ENCODE peak calls at places on chromosome X, in six cellular contexts. O, Q, E, M, Y and G are unnamed samples.

GRCh38 chrX:120761810-120762209 is 113.9 kb downstream of the CT47B1 start:
- DNase-seq in O (peak; percentile 78), Y (no peak), M (no peak), E (no peak), Q (peak; percentile 71), G (no peak)

GRCh38 chrX:53280316-53280702 is 1.1 kb downstream of the IQSEC2 start:
- DNase-seq in O (no peak), E (no peak), M (no peak), Q (no peak), Y (no peak), G (no peak)

GRCh38 chrX:30309139-30309571 is at the start of gene NR0B1:
- DNase-seq in O (no peak), Y (no peak), E (no peak), Q (peak; percentile 4), M (peak; percentile 34), G (no peak)

GRCh38 chrX:7252013-7252610 is 104.2 kb upstream of the PUDP start:
- DNase-seq in M (no peak), Q (no peak), O (no peak), Y (peak; percentile 44), E (no peak), G (peak; percentile 8)

GRCh38 chrX:102516314-102516936 is at the start of gene TMSB15A:
- DNase-seq in E (peak; percentile 42), O (no peak), M (peak; percentile 87), Y (peak; percentile 66), Q (peak; percentile 48), G (peak; percentile 49)

GRCh38 chrX:2691543-2692220 is 587 bp downstream of the CD99 start:
- DNase-seq in M (no peak), Q (peak; percentile 62), O (no peak), Y (peak; percentile 71), E (peak; percentile 41), G (peak; percentile 29)

GRCh38 chrX:154310991-154311541 is 15.5 kb downstream of the TKTL1 start:
- DNase-seq in M (no peak), Y (no peak), E (no peak), O (no peak), Q (no peak), G (no peak)

GRCh38 chrX:112545051-112545450 is 134.7 kb downstream of the LHFPL1 start:
- DNase-seq in E (no peak), M (no peak), Q (no peak), Y (no peak), O (no peak), G (no peak)

GRCh38 chrX:22922961-22923360 is 76.8 kb upstream of the DDX53 start:
- DNase-seq in Y (no peak), O (no peak), E (no peak), M (no peak), Q (peak; percentile 92), G (no peak)

GRCh38 chrX:129755779-129756650 is 17.2 kb downstream of the XPNPEP2 start:
- DNase-seq in O (no peak), M (peak; percentile 73), Y (no peak), E (no peak), Q (no peak), G (peak; percentile 45)

GRCh38 chrX:50920132-50920531 is 9.6 kb downstream of the BMP15 start:
- DNase-seq in E (no peak), Y (no peak), Q (peak; percentile 18), M (no peak), O (no peak), G (no peak)

GRCh38 chrX:75131973-75132627 is 24.0 kb downstream of the ABCB7 start:
- DNase-seq in M (no peak), E (no peak), Y (no peak), O (no peak), Q (no peak), G (no peak)

GRCh38 chrX:78199851-78200250 is 60.4 kb upstream of the TAF9B start:
- DNase-seq in M (no peak), Y (no peak), Q (peak; percentile 12), O (no peak), E (no peak), G (peak; percentile 14)

GRCh38 chrX:153900806-153901752 is 3.4 kb upstream of the AVPR2 start:
- DNase-seq in M (peak; percentile 10), O (peak; percentile 52), Q (peak; percentile 91), Y (no peak), E (no peak), G (peak; percentile 86)

GRCh38 chrX:11438767-11439166 is 145.6 kb downstream of the AMELX start:
- DNase-seq in M (no peak), Y (no peak), O (no peak), Q (peak; percentile 67), E (no peak), G (no peak)

GRCh38 chrX:107117993-107118321 is 665 bp downstream of the RBM41 start:
- DNase-seq in Y (no peak), Q (peak; percentile 2), O (no peak), M (no peak), E (no peak), G (peak; percentile 5)

GRCh38 chrX:48714573-48714972 is 18.0 kb downstream of the SUV39H1 start:
- DNase-seq in Y (no peak), Q (no peak), O (no peak), E (no peak), M (no peak), G (no peak)

GRCh38 chrX:57445046-57445445 is 146.8 kb upstream of the ZXDB start:
- DNase-seq in O (no peak), E (no peak), M (no peak), Q (no peak), Y (no peak), G (no peak)
- TF ChIP-seq CTCF in O (no peak), E (no peak), M (no peak), Q (no peak), Y (no peak), G (no peak)

GRCh38 chrX:109390556-109390955 is 91.3 kb downstream of the GUCY2F start:
- DNase-seq in O (no peak), M (no peak), E (no peak), Q (no peak), Y (no peak), G (no peak)

GRCh38 chrX:109392895-109393294 is 89.0 kb downstream of the GUCY2F start:
- DNase-seq in O (no peak), E (no peak), Y (no peak), Q (no peak), M (no peak), G (no peak)

GRCh38 chrX:109399831-109400230 is 82.1 kb downstream of the GUCY2F start:
- DNase-seq in Q (no peak), M (no peak), E (no peak), Y (no peak), O (no peak), G (no peak)

GRCh38 chrX:109389917-109390316 is 92.0 kb downstream of the GUCY2F start:
- DNase-seq in Y (no peak), O (no peak), E (no peak), M (no peak), Q (no peak), G (no peak)

DNA sequence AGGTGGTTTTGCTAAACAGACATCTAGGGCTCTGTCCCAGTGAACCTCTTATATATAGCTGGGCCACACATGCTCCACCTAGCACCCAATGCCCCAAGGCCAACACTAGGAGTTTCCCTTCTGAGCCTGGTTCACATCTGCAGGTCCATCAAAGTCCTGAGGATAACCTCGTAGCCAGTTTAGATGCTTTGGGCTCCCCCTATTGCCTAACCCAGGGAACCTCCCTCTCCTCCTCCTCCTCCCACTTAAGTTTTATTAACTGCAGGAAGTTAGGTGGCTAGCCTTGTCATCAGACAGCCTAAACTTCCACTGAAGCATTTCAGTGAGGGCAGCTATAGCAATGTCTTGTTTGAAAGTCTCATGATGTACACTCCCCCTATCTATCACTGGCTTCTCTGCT is 88.0 kb downstream of the GUCY2F start:
- DNase-seq in Y (no peak), M (peak; percentile 55), O (no peak), E (no peak), Q (peak; percentile 8), G (peak; percentile 4)
- TF ChIP-seq CTCF in Y (no peak), M (peak; percentile 68), O (no peak), E (no peak), Q (peak; percentile 6), G (no peak)

GRCh38 chrX:41084360-41085104 is 713 bp upstream of the USP9X start:
- DNase-seq in E (peak; percentile 97), Q (peak; percentile 97), M (peak; percentile 99), Y (peak; percentile 94), O (peak; percentile 86), G (peak; percentile 86)
- TF ChIP-seq CTCF in E (no peak), Q (no peak), M (no peak), Y (peak; percentile 19), O (no peak), G (no peak)

DNA sequence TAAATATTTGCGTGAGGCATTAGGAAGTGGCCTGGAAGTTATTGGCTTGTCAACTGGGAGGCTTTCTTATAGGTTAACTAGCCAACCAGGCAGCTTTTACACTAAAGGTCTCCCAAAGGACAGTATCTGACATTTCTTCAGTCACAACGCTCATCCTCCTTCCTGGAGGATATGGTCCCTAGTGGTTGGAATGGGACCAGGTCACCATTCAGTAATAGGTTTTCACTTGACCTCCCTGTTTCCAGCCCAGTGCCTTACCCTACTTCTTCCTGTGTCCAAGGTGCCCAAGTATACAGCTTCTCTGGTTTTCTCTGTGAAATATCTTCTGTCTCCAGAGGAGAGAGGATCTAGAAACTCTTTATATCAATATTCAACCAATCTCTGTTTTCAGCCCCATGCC is 38.5 kb downstream of the RPS6KA3 start:
- DNase-seq in Q (no peak), O (no peak), M (no peak), Y (no peak), E (no peak), G (no peak)
- TF ChIP-seq CTCF in Q (no peak), O (no peak), M (peak; percentile 25), Y (no peak), E (no peak), G (no peak)

DNA sequence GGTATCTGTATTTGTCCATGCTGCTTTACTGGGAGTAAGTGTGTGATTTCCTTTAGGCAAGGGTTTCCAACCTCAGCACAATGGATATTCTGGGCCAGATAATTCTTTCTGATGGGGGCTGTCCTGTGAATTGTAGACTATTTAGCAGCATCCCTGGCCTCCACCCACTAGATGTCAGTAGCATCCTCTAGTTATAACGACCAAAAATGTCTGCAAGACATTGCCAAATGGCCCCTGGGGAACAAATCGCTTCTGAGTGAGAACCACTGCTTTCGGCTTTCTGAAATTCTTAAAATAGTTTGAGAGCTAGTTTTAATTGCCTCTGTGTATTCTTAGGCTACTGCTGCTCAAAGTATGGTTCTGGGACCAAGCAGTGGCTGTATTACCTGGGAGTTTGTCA is 81.2 kb upstream of the GPM6B start:
- DNase-seq in E (peak; percentile 14), M (no peak), O (no peak), Q (peak; percentile 58), Y (no peak), G (peak; percentile 15)
- TF ChIP-seq CTCF in E (no peak), M (peak; percentile 53), O (no peak), Q (peak; percentile 26), Y (no peak), G (peak; percentile 32)

DNA sequence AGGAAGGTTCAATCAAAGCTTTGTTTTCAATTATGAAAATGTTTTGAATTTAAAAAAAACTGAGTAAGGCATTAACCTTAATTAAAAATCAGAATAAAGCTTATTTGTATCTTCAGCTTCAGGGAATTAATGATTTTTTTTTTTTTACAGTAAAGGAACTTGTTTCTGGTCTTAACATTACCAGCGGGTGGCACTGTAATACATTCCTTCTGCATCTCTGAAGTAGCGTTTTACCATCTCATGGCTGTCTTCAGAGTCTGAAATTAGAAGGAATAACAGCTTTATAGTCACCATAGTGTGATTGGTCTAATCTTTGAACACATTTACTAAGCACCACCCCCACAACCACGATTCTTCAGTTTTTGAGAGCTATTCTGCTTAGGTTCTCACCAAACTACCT is 102.6 kb downstream of the IL1RAPL2 start:
- DNase-seq in Q (peak; percentile 6), O (no peak), M (no peak), E (no peak), Y (no peak), G (no peak)
- TF ChIP-seq CTCF in Q (no peak), O (no peak), M (peak; percentile 42), E (no peak), Y (peak; percentile 27), G (no peak)

GRCh38 chrX:136767104-136767941 is 13.4 kb downstream of the ARHGEF6 start:
- DNase-seq in O (no peak), Q (peak; percentile 67), M (peak; percentile 66), Y (peak; percentile 56), E (no peak), G (peak; percentile 66)
- TF ChIP-seq CTCF in O (peak; percentile 8), Q (no peak), M (peak; percentile 44), Y (peak; percentile 19), E (no peak), G (no peak)